ENCODE peak calls at places on chromosomes 6 and 20, in ten cellular contexts. C, H, S, U, O, P, I, Z, X and T are unnamed samples.

GRCh38 chr6:148523051-148523450 is 180.4 kb downstream of the SASH1 start:
- DNase-seq in C (peak), H (no peak), S (no peak), U (peak), O (no peak), P (no peak), I (no peak), Z (peak), X (no peak), T (no peak)

GRCh38 chr20:62675156-62675871 is 33.0 kb downstream of the SLCO4A1 start:
- DNase-seq in C (no peak), H (no peak), S (peak), U (peak), O (no peak), P (no peak), I (no peak), Z (peak), X (no peak), T (no peak)

GRCh38 chr6:153625089-153625488 is 414.0 kb upstream of the OPRM1 start:
- DNase-seq in C (peak), H (no peak), S (no peak), U (no peak), O (no peak), P (no peak), I (no peak), Z (peak), X (no peak), T (no peak)

GRCh38 chr20:50930139-50931047 is 844 bp downstream of the ADNP start:
- DNase-seq in C (no peak), H (peak), S (peak), U (peak), O (no peak), P (peak), I (no peak), Z (no peak), X (peak), T (peak)

GRCh38 chr6:12288211-12288618 is 1.9 kb upstream of the EDN1 start:
- DNase-seq in C (no peak), H (no peak), S (no peak), U (no peak), O (no peak), P (no peak), I (no peak), Z (no peak), X (no peak), T (no peak)

GRCh38 chr6:136324981-136325380 is 35.3 kb upstream of the BCLAF1 start:
- DNase-seq in C (no peak), H (no peak), S (peak), U (no peak), O (no peak), P (no peak), I (no peak), Z (no peak), X (no peak), T (no peak)

GRCh38 chr6:64984947-64985346 is 722.1 kb downstream of the EYS start:
- DNase-seq in C (no peak), H (no peak), S (no peak), U (no peak), O (no peak), P (no peak), I (no peak), Z (no peak), X (no peak), T (no peak)

GRCh38 chr20:7859371-7859802 is 80.9 kb downstream of the HAO1 start:
- DNase-seq in C (no peak), H (peak), S (peak), U (peak), O (peak), P (no peak), I (no peak), Z (peak), X (no peak), T (peak)

GRCh38 chr20:12058201-12058600 is 140.5 kb downstream of the BTBD3 start:
- DNase-seq in C (peak), H (no peak), S (no peak), U (no peak), O (no peak), P (no peak), I (no peak), Z (peak), X (no peak), T (no peak)

GRCh38 chr6:127221201-127221600 is 45.5 kb upstream of the RNF146 start:
- DNase-seq in C (no peak), H (no peak), S (no peak), U (no peak), O (no peak), P (no peak), I (no peak), Z (no peak), X (no peak), T (no peak)

GRCh38 chr20:44746367-44747165 is 901 bp downstream of the KCNK15 start:
- DNase-seq in C (no peak), H (no peak), S (no peak), U (peak), O (peak), P (no peak), I (no peak), Z (no peak), X (no peak), T (no peak)

GRCh38 chr6:39792501-39793450 is 600 bp downstream of the DAAM2 start:
- DNase-seq in C (no peak), H (no peak), S (peak), U (peak), O (no peak), P (no peak), I (no peak), Z (no peak), X (peak), T (no peak)

GRCh38 chr20:1125266-1125665 is 6.9 kb downstream of the PSMF1 start:
- DNase-seq in C (no peak), H (no peak), S (no peak), U (no peak), O (no peak), P (no peak), I (no peak), Z (no peak), X (no peak), T (peak)

GRCh38 chr20:53606364-53606985 is 12.8 kb upstream of the ZNF217 start:
- DNase-seq in C (peak), H (no peak), S (no peak), U (peak), O (no peak), P (no peak), I (no peak), Z (peak), X (no peak), T (no peak)

GRCh38 chr20:45781391-45781931 is 10.2 kb downstream of the WFDC3 start:
- DNase-seq in C (peak), H (no peak), S (no peak), U (peak), O (peak), P (no peak), I (no peak), Z (peak), X (no peak), T (no peak)

GRCh38 chr6:77290798-77291197 is 172.5 kb downstream of the HTR1B start:
- DNase-seq in C (no peak), H (no peak), S (no peak), U (no peak), O (no peak), P (no peak), I (no peak), Z (peak), X (no peak), T (no peak)

GRCh38 chr6:15310680-15311079 is 64.8 kb downstream of the JARID2 start:
- DNase-seq in C (no peak), H (no peak), S (no peak), U (peak), O (no peak), P (no peak), I (no peak), Z (no peak), X (no peak), T (no peak)